ENCODE peak calls at places on chromosomes 5 and 9, in seven cellular contexts. N is NCI-H2081, Y is activated T-cell treated with anti-CD3 and anti-CD28 coated beads for 1 hour, S is dorsolateral prefrontal cortex, K is T-helper 9 cell, O is WERI-Rb-1, M is left lung. H is an unnamed sample.

GRCh38 chr5:127909078-127909477 is 174.5 kb upstream of the SLC12A2 start:
- DNase-seq in N (peak; percentile 5), Y (no peak), S (no peak), K (no peak), O (peak; percentile 56), M (no peak), H (no peak)

GRCh38 chr9:132609829-132610228 is 27.4 kb downstream of the BARHL1 start:
- DNase-seq in N (no peak), Y (no peak), S (no peak), K (no peak), O (no peak), M (no peak), H (no peak)

GRCh38 chr9:133238851-133239532 is 29.9 kb upstream of the OBP2B start:
- DNase-seq in N (no peak), Y (peak; percentile 65), S (peak; percentile 25), K (peak; percentile 53), O (peak; percentile 59), M (peak; percentile 76), H (no peak)

GRCh38 chr5:40717281-40717680 is 37.6 kb downstream of the PTGER4 start:
- DNase-seq in N (no peak), Y (no peak), S (no peak), K (no peak), O (no peak), M (no peak), H (no peak)

GRCh38 chr9:129570450-129571297 is 50.2 kb downstream of the C9orf50 start:
- DNase-seq in N (no peak), Y (no peak), S (no peak), K (no peak), O (no peak), M (peak; percentile 73), H (peak; percentile 68)

GRCh38 chr5:134022333-134022732 is 17.6 kb upstream of the VDAC1 start:
- DNase-seq in N (no peak), Y (no peak), S (no peak), K (no peak), O (no peak), M (no peak), H (no peak)

GRCh38 chr5:127898551-127899213 is 184.9 kb upstream of the SLC12A2 start:
- DNase-seq in N (no peak), Y (no peak), S (no peak), K (no peak), O (no peak), M (no peak), H (no peak)

GRCh38 chr5:127830157-127830556 is 127.0 kb downstream of the CCDC192 start:
- DNase-seq in N (no peak), Y (no peak), S (no peak), K (no peak), O (no peak), M (no peak), H (no peak)

GRCh38 chr5:52859619-52860018 is 71.9 kb downstream of the ITGA1 start:
- DNase-seq in N (no peak), Y (no peak), S (no peak), K (no peak), O (no peak), M (no peak), H (no peak)

GRCh38 chr9:136846376-136847064 is 2.7 kb upstream of the PHPT1 start:
- DNase-seq in N (no peak), Y (no peak), S (no peak), K (no peak), O (no peak), M (no peak), H (no peak)

GRCh38 chr5:107439832-107440231 is 230.9 kb downstream of the EFNA5 start:
- DNase-seq in N (no peak), Y (no peak), S (no peak), K (no peak), O (no peak), M (no peak), H (no peak)

GRCh38 chr9:133880851-133881634 is 111.1 kb downstream of the VAV2 start:
- DNase-seq in N (peak; percentile 18), Y (no peak), S (no peak), K (no peak), O (peak; percentile 62), M (no peak), H (no peak)

GRCh38 chr5:154097031-154097430 is 58.3 kb downstream of the MFAP3 start:
- DNase-seq in N (no peak), Y (no peak), S (no peak), K (no peak), O (no peak), M (no peak), H (no peak)

GRCh38 chr5:121271546-121271945 is 580.1 kb upstream of the FTMT start:
- DNase-seq in N (no peak), Y (no peak), S (no peak), K (no peak), O (no peak), M (no peak), H (no peak)

GRCh38 chr5:150301901-150302300 is 804 bp downstream of the ARSI start:
- DNase-seq in N (no peak), Y (no peak), S (no peak), K (no peak), O (no peak), M (no peak), H (no peak)

GRCh38 chr5:39476466-39477215 is 51.9 kb upstream of the DAB2 start:
- DNase-seq in N (no peak), Y (no peak), S (no peak), K (no peak), O (no peak), M (no peak), H (no peak)

GRCh38 chr5:155455791-155456514 is 442.4 kb downstream of the KIF4B start:
- DNase-seq in N (no peak), Y (no peak), S (no peak), K (no peak), O (no peak), M (no peak), H (no peak)

GRCh38 chr9:130240410-130241197 is 25.0 kb upstream of the HMCN2 start:
- DNase-seq in N (peak; percentile 45), Y (no peak), S (peak; percentile 76), K (no peak), O (peak; percentile 66), M (peak; percentile 52), H (no peak)

GRCh38 chr9:3271581-3271980 is 254.2 kb downstream of the RFX3 start:
- DNase-seq in N (peak; percentile 6), Y (no peak), S (no peak), K (no peak), O (no peak), M (no peak), H (no peak)

GRCh38 chr9:128141604-128142003 is 7.6 kb upstream of the LCN2 start:
- DNase-seq in N (no peak), Y (no peak), S (no peak), K (no peak), O (no peak), M (no peak), H (no peak)

GRCh38 chr5:45697211-45697610 is 1.0 kb upstream of the HCN1 start:
- DNase-seq in N (no peak), Y (no peak), S (no peak), K (no peak), O (peak; percentile 35), M (no peak), H (no peak)

GRCh38 chr9:106066937-106067545 is 372.7 kb downstream of the TMEM38B start:
- DNase-seq in N (no peak), Y (no peak), S (no peak), K (no peak), O (no peak), M (no peak), H (no peak)

GRCh38 chr9:78664370-78664769 is 367.4 kb downstream of the PSAT1 start:
- DNase-seq in N (no peak), Y (no peak), S (no peak), K (no peak), O (no peak), M (no peak), H (no peak)

GRCh38 chr9:2740616-2741015 is 23.3 kb downstream of the KCNV2 start:
- DNase-seq in N (no peak), Y (no peak), S (no peak), K (no peak), O (no peak), M (no peak), H (no peak)

GRCh38 chr5:102536323-102536928 is 37.6 kb upstream of the SLCO6A1 start:
- DNase-seq in N (no peak), Y (no peak), S (no peak), K (no peak), O (no peak), M (no peak), H (no peak)

GRCh38 chr5:97854871-97855762 is 672.1 kb upstream of the RIOK2 start:
- DNase-seq in N (no peak), Y (no peak), S (no peak), K (no peak), O (no peak), M (no peak), H (no peak)

GRCh38 chr5:168666356-168666755 is 87.2 kb upstream of the PANK3 start:
- DNase-seq in N (no peak), Y (no peak), S (no peak), K (no peak), O (no peak), M (no peak), H (peak; percentile 69)

GRCh38 chr5:133354323-133355161 is 257.8 kb downstream of the FSTL4 start:
- DNase-seq in N (no peak), Y (no peak), S (no peak), K (no peak), O (no peak), M (no peak), H (no peak)

GRCh38 chr5:151961557-151961956 is 36.9 kb upstream of the GLRA1 start:
- DNase-seq in N (no peak), Y (no peak), S (no peak), K (no peak), O (no peak), M (no peak), H (no peak)

GRCh38 chr9:35827486-35827885 is 1.0 kb downstream of the FAM221B start:
- DNase-seq in N (no peak), Y (no peak), S (no peak), K (no peak), O (no peak), M (no peak), H (no peak)

GRCh38 chr9:74953235-74953741 is 576 bp upstream of the C9orf40 start:
- DNase-seq in N (no peak), Y (no peak), S (no peak), K (no peak), O (no peak), M (no peak), H (no peak)

GRCh38 chr5:167877319-167877718 is 414.1 kb upstream of the WWC1 start:
- DNase-seq in N (no peak), Y (no peak), S (no peak), K (no peak), O (no peak), M (no peak), H (no peak)

GRCh38 chr5:110900829-110901228 is 162.0 kb downstream of the SLC25A46 start:
- DNase-seq in N (no peak), Y (no peak), S (no peak), K (no peak), O (no peak), M (no peak), H (no peak)

GRCh38 chr9:81499021-81499454 is 190.3 kb downstream of the TLE1 start:
- DNase-seq in N (no peak), Y (no peak), S (no peak), K (no peak), O (no peak), M (no peak), H (no peak)

H was measured in suprapubic skin.